ENCODE peak calls at places on chromosomes 7 and 10, in eight cellular contexts. D, X, A, G, C, R, S and P are unnamed samples. For H3K36me3, the result is how much of the 10 kb centered on the place peaks cover.

GRCh38 chr7:84912993-84913635 is 273.7 kb downstream of the SEMA3D start:
- DNase-seq in D (no peak), X (no peak), A (no peak), G (no peak), C (no peak), R (no peak), S (no peak), P (no peak)

GRCh38 chr7:6435486-6436384 is 12.0 kb downstream of the DAGLB start:
- DNase-seq in D (peak), X (peak), A (peak), G (peak), C (peak), R (peak), S (peak), P (peak)

GRCh38 chr10:103534621-103535498 is 41.4 kb downstream of the NEURL1 start:
- DNase-seq in D (no peak), X (no peak), A (no peak), G (no peak), C (no peak), R (no peak), S (no peak), P (peak)

GRCh38 chr7:121985476-121985875 is 112.5 kb downstream of the PTPRZ1 start:
- DNase-seq in D (no peak), X (no peak), A (no peak), G (no peak), C (no peak), R (no peak), S (no peak), P (no peak)

GRCh38 chr10:63819753-63820347 is 298.6 kb downstream of the REEP3 start:
- DNase-seq in D (peak), X (peak), A (peak), G (peak), C (peak), R (peak), S (peak), P (peak)

GRCh38 chr10:35503548-35503947 is 101.6 kb upstream of the GJD4 start:
- DNase-seq in D (no peak), X (no peak), A (no peak), G (no peak), C (no peak), R (no peak), S (no peak), P (no peak)

GRCh38 chr7:117639966-117640365 is 160.1 kb downstream of the CFTR start:
- DNase-seq in D (no peak), X (no peak), A (no peak), G (no peak), C (no peak), R (no peak), S (no peak), P (no peak)

GRCh38 chr10:101923212-101923611 is 79.6 kb upstream of the KCNIP2 start:
- DNase-seq in D (no peak), X (no peak), A (no peak), G (no peak), C (no peak), R (no peak), S (no peak), P (no peak)

GRCh38 chr10:96524745-96525144 is 11.0 kb upstream of the TLL2 start:
- DNase-seq in D (no peak), X (no peak), A (no peak), G (no peak), C (no peak), R (no peak), S (no peak), P (no peak)

GRCh38 chr7:72476608-72477305 is 64.6 kb upstream of the CALN1 start:
- DNase-seq in D (peak), X (no peak), A (no peak), G (no peak), C (no peak), R (no peak), S (no peak), P (peak)

GRCh38 chr7:110944966-110945644 is 145.8 kb upstream of the LRRN3 start:
- DNase-seq in D (no peak), X (no peak), A (no peak), G (no peak), C (no peak), R (no peak), S (no peak), P (no peak)

GRCh38 chr10:29277296-29277695 is 11.6 kb upstream of the LYZL1 start:
- DNase-seq in D (no peak), X (peak), A (no peak), G (no peak), C (no peak), R (no peak), S (no peak), P (no peak)

GRCh38 chr7:16660702-16661464 is 14.9 kb downstream of the BZW2 start:
- DNase-seq in D (no peak), X (no peak), A (no peak), G (no peak), C (no peak), R (no peak), S (no peak), P (no peak)

GRCh38 chr10:15228426-15228825 is 59.9 kb upstream of the NMT2 start:
- DNase-seq in D (no peak), X (no peak), A (no peak), G (no peak), C (no peak), R (no peak), S (no peak), P (no peak)

GRCh38 chr10:15231403-15231802 is 62.9 kb upstream of the NMT2 start:
- DNase-seq in D (no peak), X (no peak), A (no peak), G (no peak), C (no peak), R (no peak), S (no peak), P (no peak)

GRCh38 chr10:15230257-15230656 is 61.8 kb upstream of the NMT2 start:
- DNase-seq in D (no peak), X (no peak), A (no peak), G (no peak), C (no peak), R (no peak), S (no peak), P (no peak)

GRCh38 chr10:15229268-15229667 is 60.8 kb upstream of the NMT2 start:
- DNase-seq in D (no peak), X (no peak), A (no peak), G (no peak), C (no peak), R (no peak), S (no peak), P (no peak)

DNA sequence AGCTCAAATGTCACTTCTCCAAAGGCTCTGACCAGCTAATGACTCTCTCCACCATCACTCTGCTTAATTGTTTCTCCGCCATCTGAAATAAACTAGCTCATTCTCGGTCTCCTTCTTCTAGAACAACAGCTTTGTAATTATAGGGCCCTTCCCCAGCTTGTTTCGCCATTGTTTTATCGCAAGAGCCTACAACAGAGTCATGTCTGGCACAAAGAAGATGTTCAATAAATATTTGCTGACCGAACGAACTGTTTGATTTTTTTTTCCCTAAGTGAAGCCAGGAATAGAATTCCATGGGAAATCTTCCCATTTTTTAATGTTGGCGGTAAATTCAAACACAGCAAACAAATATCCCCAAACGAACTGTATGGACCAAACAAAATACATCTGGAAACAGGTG is 63.8 kb upstream of the NMT2 start:
- DNase-seq in D (no peak), X (no peak), A (no peak), G (no peak), C (no peak), R (no peak), S (no peak), P (no peak)
- TF ChIP-seq POLR2A in D (no peak), X (no peak), A (no peak), G (no peak), C (no peak), R (no peak), S (no peak), P (no peak)

GRCh38 chr10:1103551-1103950 is 47.4 kb downstream of the WDR37 start:
- DNase-seq in D (no peak), X (no peak), A (no peak), G (no peak), C (no peak), R (no peak), S (no peak), P (no peak)
- H3K36me3 ChIP-seq in D (under half), X (half or more), A (under half), G (half or more), C (under half), R (under half), S (half or more), P (half or more)

GRCh38 chr7:42237162-42237821 is at the start of gene GLI3:
- DNase-seq in D (peak), X (peak), A (peak), G (peak), C (peak), R (peak), S (peak), P (peak)

GRCh38 chr7:42234736-42235135 is 2.3 kb downstream of the GLI3 start:
- DNase-seq in D (no peak), X (no peak), A (no peak), G (no peak), C (no peak), R (no peak), S (no peak), P (no peak)

GRCh38 chr7:42237891-42238531 is 1.0 kb upstream of the GLI3 start:
- DNase-seq in D (peak), X (peak), A (peak), G (peak), C (peak), R (peak), S (peak), P (no peak)

GRCh38 chr7:42235734-42236133 is 1.3 kb downstream of the GLI3 start:
- DNase-seq in D (no peak), X (peak), A (no peak), G (no peak), C (no peak), R (no peak), S (no peak), P (no peak)

DNA sequence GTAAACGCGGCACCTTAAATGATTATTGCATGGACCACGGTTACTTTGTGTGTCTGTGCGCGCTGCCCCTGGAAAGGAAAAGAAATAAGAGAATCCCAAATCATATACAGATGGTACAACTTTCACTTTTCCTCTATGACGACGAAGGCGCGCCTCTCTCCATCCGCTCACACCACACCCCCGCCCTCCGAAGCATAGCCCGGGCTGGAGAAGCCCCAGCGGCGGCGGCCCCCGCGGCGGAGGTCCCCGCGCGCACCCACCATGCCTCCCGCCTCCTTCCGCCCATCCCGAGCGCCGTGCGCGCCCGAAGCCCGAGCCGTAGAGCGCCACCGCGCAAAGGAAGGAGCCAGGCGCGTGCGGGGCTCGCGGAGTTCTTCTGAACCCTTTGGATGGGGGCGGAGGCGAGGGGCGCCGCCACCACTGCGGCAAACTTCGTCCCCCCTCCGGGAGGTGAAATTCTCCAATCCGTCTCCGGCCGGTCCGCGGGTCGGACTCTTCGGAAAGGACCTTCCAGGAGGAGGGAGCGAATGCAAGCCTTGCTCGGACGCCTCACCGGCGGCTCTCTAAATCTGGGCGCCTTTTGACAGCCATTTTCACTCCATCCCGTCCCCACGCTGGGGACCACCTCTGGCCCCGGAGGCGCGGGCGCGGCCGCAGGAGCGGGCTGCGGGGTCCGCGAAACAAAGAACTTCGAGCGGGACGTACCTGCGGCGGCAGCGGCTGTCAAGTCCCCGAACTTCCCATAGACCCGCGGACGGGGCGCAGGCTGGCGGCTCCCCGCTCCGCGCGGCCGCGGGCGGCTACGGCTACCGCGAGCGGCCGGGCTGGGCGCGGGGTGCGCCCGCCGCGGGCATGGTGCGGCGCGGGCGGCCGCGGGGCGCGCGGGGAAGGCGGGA is 495 bp downstream of the GLI3 start:
- DNase-seq in D (peak), X (peak), A (no peak), G (peak), C (peak), R (peak), S (no peak), P (no peak)
- TF ChIP-seq POLR2A in D (peak), X (peak), A (peak), G (peak), C (peak), R (no peak), S (peak), P (no peak)

GRCh38 chr10:132756591-132756990 is 29.4 kb downstream of the NKX6-2 start:
- DNase-seq in D (no peak), X (no peak), A (no peak), G (no peak), C (no peak), R (no peak), S (no peak), P (no peak)
- H3K36me3 ChIP-seq in D (under half), X (under half), A (under half), G (under half), C (under half), R (under half), S (under half), P (half or more)

GRCh38 chr7:134458806-134459698 is at the start of gene AKR1B1:
- DNase-seq in D (peak), X (peak), A (peak), G (peak), C (peak), R (peak), S (peak), P (peak)
- TF ChIP-seq POLR2A in D (peak), X (peak), A (peak), G (peak), C (peak), R (no peak), S (peak), P (no peak)

GRCh38 chr10:73166972-73167371 is 836 bp downstream of the ECD start:
- DNase-seq in D (no peak), X (no peak), A (no peak), G (no peak), C (no peak), R (no peak), S (no peak), P (no peak)

GRCh38 chr10:73163096-73163495 is 4.7 kb downstream of the ECD start:
- DNase-seq in D (no peak), X (no peak), A (no peak), G (no peak), C (no peak), R (no peak), S (no peak), P (no peak)

GRCh38 chr10:73159038-73159648 is 8.7 kb downstream of the ECD start:
- DNase-seq in D (peak), X (peak), A (peak), G (peak), C (peak), R (no peak), S (peak), P (peak)

GRCh38 chr10:73161079-73161478 is 6.7 kb downstream of the ECD start:
- DNase-seq in D (no peak), X (no peak), A (no peak), G (no peak), C (no peak), R (no peak), S (no peak), P (no peak)

GRCh38 chr10:73161662-73162061 is 6.1 kb downstream of the ECD start:
- DNase-seq in D (no peak), X (no peak), A (no peak), G (no peak), C (no peak), R (no peak), S (no peak), P (no peak)
- H3K36me3 ChIP-seq in D (under half), X (under half), A (under half), G (under half), C (under half), R (under half), S (under half), P (half or more)

GRCh38 chr7:50121269-50121668 is 28.2 kb upstream of the ZPBP start:
- DNase-seq in D (no peak), X (no peak), A (no peak), G (no peak), C (no peak), R (no peak), S (no peak), P (no peak)

GRCh38 chr7:50125766-50126165 is 32.7 kb upstream of the ZPBP start:
- DNase-seq in D (no peak), X (no peak), A (no peak), G (no peak), C (no peak), R (no peak), S (no peak), P (no peak)

DNA sequence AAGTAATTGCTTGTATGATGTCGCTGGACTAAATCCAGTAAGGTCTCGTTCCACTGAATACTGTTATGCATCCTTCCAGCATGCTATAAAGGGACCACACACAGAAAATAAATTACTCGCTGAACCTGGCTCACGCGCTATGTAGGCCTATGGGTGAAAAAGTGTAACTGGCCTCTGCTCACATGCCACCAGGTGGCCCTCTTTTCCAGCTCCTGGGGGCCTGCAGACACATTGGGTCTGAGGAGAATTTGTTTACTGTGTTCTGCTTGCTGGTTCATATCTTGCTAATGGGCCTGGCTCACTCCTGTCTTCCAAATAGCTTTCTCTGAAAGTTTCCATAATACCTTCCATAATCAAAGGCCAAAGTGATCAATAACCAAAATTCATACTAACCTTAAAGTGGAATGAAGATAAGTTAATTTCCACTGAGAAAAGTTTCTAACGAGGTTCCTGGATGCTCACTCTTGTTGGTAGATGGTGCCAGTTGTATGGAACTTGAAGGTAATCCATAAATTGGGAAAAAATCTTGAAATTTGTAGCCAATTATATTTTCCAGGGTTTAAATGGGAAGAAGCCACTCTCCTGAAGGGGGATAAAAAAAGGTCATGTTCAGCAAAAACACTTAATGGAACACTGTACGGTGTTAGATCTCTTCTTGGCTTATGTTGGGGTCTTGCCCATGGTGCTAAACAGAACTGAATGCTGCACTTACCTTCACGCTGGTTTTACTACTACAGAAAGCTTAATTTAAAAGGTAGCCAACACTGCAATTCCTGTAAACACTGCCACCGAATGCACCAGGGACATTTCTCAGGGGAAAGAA is 27.0 kb upstream of the ZPBP start:
- DNase-seq in D (peak), X (no peak), A (no peak), G (no peak), C (no peak), R (no peak), S (no peak), P (no peak)
- TF ChIP-seq POLR2A in D (no peak), X (no peak), A (no peak), G (no peak), C (no peak), R (no peak), S (no peak), P (no peak)